ENCODE peak calls at places on chromosomes 2 and 18, in six cellular contexts. One of them, this sample, is unnamed.

GRCh38 chr2:224520064-224520463 is 65.1 kb downstream of the CUL3 start:
- DNase-seq in stimulated activated CD4-positive, alpha-beta T cell treated with anti-CD3 and anti-CD28 coated beads, Interleukin-1b, Interleukin-23, amount 100 ng/mL, for 1 hour: no peak
- DNase-seq in nephron progenitor cell: no peak
- DNase-seq in iPS DF 19.7: no peak
- DNase-seq in endothelial cell: no peak
- DNase-seq in smooth muscle cell of the brain vasculature: peak
- DNase-seq in this sample: no peak

GRCh38 chr2:97654791-97655190 is 8.9 kb downstream of the COX5B start:
- DNase-seq in iPS DF 19.7: no peak
- DNase-seq in stimulated activated CD4-positive, alpha-beta T cell treated with anti-CD3 and anti-CD28 coated beads, Interleukin-1b, Interleukin-23, amount 100 ng/mL, for 1 hour: no peak
- DNase-seq in endothelial cell: no peak
- DNase-seq in nephron progenitor cell: no peak
- DNase-seq in smooth muscle cell of the brain vasculature: no peak
- DNase-seq in this sample: no peak

GRCh38 chr2:112623913-112624777 is 21.6 kb upstream of the SLC20A1 start:
- DNase-seq in iPS DF 19.7: no peak
- DNase-seq in endothelial cell: no peak
- DNase-seq in smooth muscle cell of the brain vasculature: no peak
- DNase-seq in nephron progenitor cell: no peak
- DNase-seq in stimulated activated CD4-positive, alpha-beta T cell treated with anti-CD3 and anti-CD28 coated beads, Interleukin-1b, Interleukin-23, amount 100 ng/mL, for 1 hour: peak
- DNase-seq in this sample: no peak

GRCh38 chr2:230160112-230160660 is 59.6 kb downstream of the SP110 start:
- DNase-seq in nephron progenitor cell: peak
- DNase-seq in stimulated activated CD4-positive, alpha-beta T cell treated with anti-CD3 and anti-CD28 coated beads, Interleukin-1b, Interleukin-23, amount 100 ng/mL, for 1 hour: no peak
- DNase-seq in endothelial cell: peak
- DNase-seq in iPS DF 19.7: no peak
- DNase-seq in smooth muscle cell of the brain vasculature: peak
- DNase-seq in this sample: no peak

GRCh38 chr2:134774786-134775641 is 56.2 kb upstream of the TMEM163 start:
- DNase-seq in nephron progenitor cell: no peak
- DNase-seq in smooth muscle cell of the brain vasculature: no peak
- DNase-seq in endothelial cell: no peak
- DNase-seq in iPS DF 19.7: no peak
- DNase-seq in stimulated activated CD4-positive, alpha-beta T cell treated with anti-CD3 and anti-CD28 coated beads, Interleukin-1b, Interleukin-23, amount 100 ng/mL, for 1 hour: no peak
- DNase-seq in this sample: no peak

GRCh38 chr2:179981085-179981484 is 26.0 kb downstream of the CWC22 start:
- DNase-seq in iPS DF 19.7: no peak
- DNase-seq in smooth muscle cell of the brain vasculature: no peak
- DNase-seq in stimulated activated CD4-positive, alpha-beta T cell treated with anti-CD3 and anti-CD28 coated beads, Interleukin-1b, Interleukin-23, amount 100 ng/mL, for 1 hour: no peak
- DNase-seq in endothelial cell: no peak
- DNase-seq in nephron progenitor cell: no peak
- DNase-seq in this sample: no peak

GRCh38 chr2:238841542-238842181 is 6.2 kb upstream of the TWIST2 start:
- DNase-seq in stimulated activated CD4-positive, alpha-beta T cell treated with anti-CD3 and anti-CD28 coated beads, Interleukin-1b, Interleukin-23, amount 100 ng/mL, for 1 hour: no peak
- DNase-seq in endothelial cell: no peak
- DNase-seq in nephron progenitor cell: no peak
- DNase-seq in smooth muscle cell of the brain vasculature: no peak
- DNase-seq in iPS DF 19.7: no peak
- DNase-seq in this sample: no peak

GRCh38 chr2:240236217-240237111 is 96.0 kb upstream of the OTOS start:
- DNase-seq in stimulated activated CD4-positive, alpha-beta T cell treated with anti-CD3 and anti-CD28 coated beads, Interleukin-1b, Interleukin-23, amount 100 ng/mL, for 1 hour: no peak
- DNase-seq in smooth muscle cell of the brain vasculature: no peak
- DNase-seq in endothelial cell: no peak
- DNase-seq in iPS DF 19.7: no peak
- DNase-seq in nephron progenitor cell: peak
- DNase-seq in this sample: no peak

GRCh38 chr2:149648282-149649030 is 60.9 kb upstream of the MMADHC start:
- DNase-seq in stimulated activated CD4-positive, alpha-beta T cell treated with anti-CD3 and anti-CD28 coated beads, Interleukin-1b, Interleukin-23, amount 100 ng/mL, for 1 hour: no peak
- DNase-seq in iPS DF 19.7: no peak
- DNase-seq in endothelial cell: no peak
- DNase-seq in smooth muscle cell of the brain vasculature: peak
- DNase-seq in nephron progenitor cell: no peak
- DNase-seq in this sample: no peak

GRCh38 chr2:222610746-222611145 is 45.1 kb downstream of the FARSB start:
- DNase-seq in stimulated activated CD4-positive, alpha-beta T cell treated with anti-CD3 and anti-CD28 coated beads, Interleukin-1b, Interleukin-23, amount 100 ng/mL, for 1 hour: no peak
- DNase-seq in nephron progenitor cell: no peak
- DNase-seq in endothelial cell: no peak
- DNase-seq in iPS DF 19.7: no peak
- DNase-seq in smooth muscle cell of the brain vasculature: no peak
- DNase-seq in this sample: no peak

GRCh38 chr2:133773862-133774674 is 205.8 kb upstream of the NCKAP5 start:
- DNase-seq in endothelial cell: no peak
- DNase-seq in iPS DF 19.7: no peak
- DNase-seq in smooth muscle cell of the brain vasculature: no peak
- DNase-seq in stimulated activated CD4-positive, alpha-beta T cell treated with anti-CD3 and anti-CD28 coated beads, Interleukin-1b, Interleukin-23, amount 100 ng/mL, for 1 hour: no peak
- DNase-seq in nephron progenitor cell: no peak
- DNase-seq in this sample: no peak

GRCh38 chr2:40230717-40231300 is 221.1 kb downstream of the SLC8A1 start:
- DNase-seq in iPS DF 19.7: no peak
- DNase-seq in endothelial cell: no peak
- DNase-seq in smooth muscle cell of the brain vasculature: no peak
- DNase-seq in stimulated activated CD4-positive, alpha-beta T cell treated with anti-CD3 and anti-CD28 coated beads, Interleukin-1b, Interleukin-23, amount 100 ng/mL, for 1 hour: no peak
- DNase-seq in nephron progenitor cell: no peak
- DNase-seq in this sample: no peak

GRCh38 chr2:2184549-2185249 is 146.4 kb downstream of the MYT1L start:
- DNase-seq in iPS DF 19.7: no peak
- DNase-seq in endothelial cell: no peak
- DNase-seq in nephron progenitor cell: no peak
- DNase-seq in stimulated activated CD4-positive, alpha-beta T cell treated with anti-CD3 and anti-CD28 coated beads, Interleukin-1b, Interleukin-23, amount 100 ng/mL, for 1 hour: no peak
- DNase-seq in smooth muscle cell of the brain vasculature: no peak
- DNase-seq in this sample: no peak

GRCh38 chr18:3186678-3187658 is 32.8 kb downstream of the MYOM1 start:
- DNase-seq in smooth muscle cell of the brain vasculature: no peak
- DNase-seq in nephron progenitor cell: no peak
- DNase-seq in stimulated activated CD4-positive, alpha-beta T cell treated with anti-CD3 and anti-CD28 coated beads, Interleukin-1b, Interleukin-23, amount 100 ng/mL, for 1 hour: no peak
- DNase-seq in iPS DF 19.7: no peak
- DNase-seq in endothelial cell: no peak
- DNase-seq in this sample: no peak

GRCh38 chr2:7974936-7975335 is 706.9 kb upstream of the ID2 start:
- DNase-seq in iPS DF 19.7: no peak
- DNase-seq in stimulated activated CD4-positive, alpha-beta T cell treated with anti-CD3 and anti-CD28 coated beads, Interleukin-1b, Interleukin-23, amount 100 ng/mL, for 1 hour: no peak
- DNase-seq in nephron progenitor cell: no peak
- DNase-seq in endothelial cell: no peak
- DNase-seq in smooth muscle cell of the brain vasculature: no peak
- DNase-seq in this sample: no peak

GRCh38 chr2:140601342-140601741 is 1529.5 kb downstream of the LRP1B start:
- DNase-seq in nephron progenitor cell: no peak
- DNase-seq in smooth muscle cell of the brain vasculature: no peak
- DNase-seq in stimulated activated CD4-positive, alpha-beta T cell treated with anti-CD3 and anti-CD28 coated beads, Interleukin-1b, Interleukin-23, amount 100 ng/mL, for 1 hour: no peak
- DNase-seq in iPS DF 19.7: no peak
- DNase-seq in endothelial cell: no peak
- DNase-seq in this sample: no peak

GRCh38 chr2:167253025-167253424 is 364.7 kb downstream of the XIRP2 start:
- DNase-seq in smooth muscle cell of the brain vasculature: peak
- DNase-seq in nephron progenitor cell: no peak
- DNase-seq in iPS DF 19.7: no peak
- DNase-seq in stimulated activated CD4-positive, alpha-beta T cell treated with anti-CD3 and anti-CD28 coated beads, Interleukin-1b, Interleukin-23, amount 100 ng/mL, for 1 hour: no peak
- DNase-seq in endothelial cell: no peak
- DNase-seq in this sample: no peak

GRCh38 chr18:76572517-76573247 is 77.6 kb upstream of the ZNF516 start:
- DNase-seq in nephron progenitor cell: no peak
- DNase-seq in endothelial cell: no peak
- DNase-seq in iPS DF 19.7: no peak
- DNase-seq in smooth muscle cell of the brain vasculature: no peak
- DNase-seq in stimulated activated CD4-positive, alpha-beta T cell treated with anti-CD3 and anti-CD28 coated beads, Interleukin-1b, Interleukin-23, amount 100 ng/mL, for 1 hour: no peak
- DNase-seq in this sample: no peak

GRCh38 chr2:228474466-228474865 is 293.0 kb upstream of the SPHKAP start:
- DNase-seq in smooth muscle cell of the brain vasculature: no peak
- DNase-seq in nephron progenitor cell: no peak
- DNase-seq in iPS DF 19.7: no peak
- DNase-seq in stimulated activated CD4-positive, alpha-beta T cell treated with anti-CD3 and anti-CD28 coated beads, Interleukin-1b, Interleukin-23, amount 100 ng/mL, for 1 hour: no peak
- DNase-seq in endothelial cell: no peak
- DNase-seq in this sample: no peak

GRCh38 chr2:102592601-102593000 is 26.8 kb upstream of the SLC9A2 start:
- DNase-seq in nephron progenitor cell: no peak
- DNase-seq in iPS DF 19.7: no peak
- DNase-seq in smooth muscle cell of the brain vasculature: no peak
- DNase-seq in endothelial cell: peak
- DNase-seq in stimulated activated CD4-positive, alpha-beta T cell treated with anti-CD3 and anti-CD28 coated beads, Interleukin-1b, Interleukin-23, amount 100 ng/mL, for 1 hour: no peak
- DNase-seq in this sample: no peak

GRCh38 chr2:32937602-32938450 is 8.9 kb upstream of the LTBP1 start:
- DNase-seq in iPS DF 19.7: peak
- DNase-seq in endothelial cell: no peak
- DNase-seq in smooth muscle cell of the brain vasculature: peak
- DNase-seq in nephron progenitor cell: no peak
- DNase-seq in stimulated activated CD4-positive, alpha-beta T cell treated with anti-CD3 and anti-CD28 coated beads, Interleukin-1b, Interleukin-23, amount 100 ng/mL, for 1 hour: no peak
- DNase-seq in this sample: no peak

GRCh38 chr2:205734436-205734835 is 52.1 kb downstream of the NRP2 start:
- DNase-seq in smooth muscle cell of the brain vasculature: no peak
- DNase-seq in iPS DF 19.7: no peak
- DNase-seq in endothelial cell: no peak
- DNase-seq in stimulated activated CD4-positive, alpha-beta T cell treated with anti-CD3 and anti-CD28 coated beads, Interleukin-1b, Interleukin-23, amount 100 ng/mL, for 1 hour: no peak
- DNase-seq in nephron progenitor cell: no peak
- DNase-seq in this sample: no peak

GRCh38 chr2:60116167-60116870 is 437.1 kb downstream of the BCL11A start:
- DNase-seq in smooth muscle cell of the brain vasculature: no peak
- DNase-seq in stimulated activated CD4-positive, alpha-beta T cell treated with anti-CD3 and anti-CD28 coated beads, Interleukin-1b, Interleukin-23, amount 100 ng/mL, for 1 hour: no peak
- DNase-seq in iPS DF 19.7: no peak
- DNase-seq in nephron progenitor cell: no peak
- DNase-seq in endothelial cell: no peak
- DNase-seq in this sample: no peak

GRCh38 chr2:98936133-98936916 is at the start of gene CRACDL:
- DNase-seq in stimulated activated CD4-positive, alpha-beta T cell treated with anti-CD3 and anti-CD28 coated beads, Interleukin-1b, Interleukin-23, amount 100 ng/mL, for 1 hour: no peak
- DNase-seq in endothelial cell: peak
- DNase-seq in smooth muscle cell of the brain vasculature: no peak
- DNase-seq in nephron progenitor cell: peak
- DNase-seq in iPS DF 19.7: no peak
- DNase-seq in this sample: no peak

GRCh38 chr2:159738509-159739390 is 26.4 kb downstream of the MARCHF7 start:
- DNase-seq in nephron progenitor cell: no peak
- DNase-seq in endothelial cell: no peak
- DNase-seq in stimulated activated CD4-positive, alpha-beta T cell treated with anti-CD3 and anti-CD28 coated beads, Interleukin-1b, Interleukin-23, amount 100 ng/mL, for 1 hour: no peak
- DNase-seq in smooth muscle cell of the brain vasculature: no peak
- DNase-seq in iPS DF 19.7: no peak
- DNase-seq in this sample: no peak

GRCh38 chr2:41925009-41925408 is 122.8 kb upstream of the PKDCC start:
- DNase-seq in iPS DF 19.7: no peak
- DNase-seq in nephron progenitor cell: no peak
- DNase-seq in endothelial cell: no peak
- DNase-seq in smooth muscle cell of the brain vasculature: no peak
- DNase-seq in stimulated activated CD4-positive, alpha-beta T cell treated with anti-CD3 and anti-CD28 coated beads, Interleukin-1b, Interleukin-23, amount 100 ng/mL, for 1 hour: no peak
- DNase-seq in this sample: no peak

GRCh38 chr2:234873828-234874173 is 78.0 kb upstream of the SH3BP4 start:
- DNase-seq in nephron progenitor cell: no peak
- DNase-seq in iPS DF 19.7: no peak
- DNase-seq in smooth muscle cell of the brain vasculature: no peak
- DNase-seq in endothelial cell: no peak
- DNase-seq in stimulated activated CD4-positive, alpha-beta T cell treated with anti-CD3 and anti-CD28 coated beads, Interleukin-1b, Interleukin-23, amount 100 ng/mL, for 1 hour: no peak
- DNase-seq in this sample: no peak

GRCh38 chr18:39841133-39842041 is 2113.6 kb upstream of the PIK3C3 start:
- DNase-seq in nephron progenitor cell: peak
- DNase-seq in smooth muscle cell of the brain vasculature: peak
- DNase-seq in endothelial cell: peak
- DNase-seq in stimulated activated CD4-positive, alpha-beta T cell treated with anti-CD3 and anti-CD28 coated beads, Interleukin-1b, Interleukin-23, amount 100 ng/mL, for 1 hour: no peak
- DNase-seq in iPS DF 19.7: peak
- DNase-seq in this sample: no peak

GRCh38 chr18:21459706-21460286 is 140.7 kb downstream of the ESCO1 start:
- DNase-seq in iPS DF 19.7: no peak
- DNase-seq in endothelial cell: no peak
- DNase-seq in stimulated activated CD4-positive, alpha-beta T cell treated with anti-CD3 and anti-CD28 coated beads, Interleukin-1b, Interleukin-23, amount 100 ng/mL, for 1 hour: no peak
- DNase-seq in smooth muscle cell of the brain vasculature: no peak
- DNase-seq in nephron progenitor cell: no peak
- DNase-seq in this sample: no peak

GRCh38 chr2:101759162-101759561 is 61.7 kb downstream of the MAP4K4 start:
- DNase-seq in stimulated activated CD4-positive, alpha-beta T cell treated with anti-CD3 and anti-CD28 coated beads, Interleukin-1b, Interleukin-23, amount 100 ng/mL, for 1 hour: no peak
- DNase-seq in endothelial cell: peak
- DNase-seq in nephron progenitor cell: no peak
- DNase-seq in iPS DF 19.7: no peak
- DNase-seq in smooth muscle cell of the brain vasculature: peak
- DNase-seq in this sample: no peak

GRCh38 chr2:105378921-105379383 is 19.9 kb downstream of the FHL2 start:
- DNase-seq in stimulated activated CD4-positive, alpha-beta T cell treated with anti-CD3 and anti-CD28 coated beads, Interleukin-1b, Interleukin-23, amount 100 ng/mL, for 1 hour: no peak
- DNase-seq in iPS DF 19.7: no peak
- DNase-seq in nephron progenitor cell: no peak
- DNase-seq in endothelial cell: no peak
- DNase-seq in smooth muscle cell of the brain vasculature: no peak
- DNase-seq in this sample: no peak

GRCh38 chr2:14634223-14634884 is 1.8 kb downstream of the LRATD1 start:
- DNase-seq in stimulated activated CD4-positive, alpha-beta T cell treated with anti-CD3 and anti-CD28 coated beads, Interleukin-1b, Interleukin-23, amount 100 ng/mL, for 1 hour: no peak
- DNase-seq in smooth muscle cell of the brain vasculature: peak
- DNase-seq in iPS DF 19.7: no peak
- DNase-seq in endothelial cell: peak
- DNase-seq in nephron progenitor cell: peak
- DNase-seq in this sample: no peak

GRCh38 chr2:72916743-72917137 is 579 bp upstream of the EMX1 start:
- DNase-seq in endothelial cell: no peak
- DNase-seq in nephron progenitor cell: peak
- DNase-seq in stimulated activated CD4-positive, alpha-beta T cell treated with anti-CD3 and anti-CD28 coated beads, Interleukin-1b, Interleukin-23, amount 100 ng/mL, for 1 hour: no peak
- DNase-seq in iPS DF 19.7: no peak
- DNase-seq in smooth muscle cell of the brain vasculature: no peak
- DNase-seq in this sample: no peak

GRCh38 chr2:112065966-112066365 is 10.9 kb downstream of the TMEM87B start:
- DNase-seq in endothelial cell: no peak
- DNase-seq in iPS DF 19.7: no peak
- DNase-seq in smooth muscle cell of the brain vasculature: no peak
- DNase-seq in nephron progenitor cell: no peak
- DNase-seq in stimulated activated CD4-positive, alpha-beta T cell treated with anti-CD3 and anti-CD28 coated beads, Interleukin-1b, Interleukin-23, amount 100 ng/mL, for 1 hour: no peak
- DNase-seq in this sample: no peak

GRCh38 chr2:10048501-10049171 is 5.3 kb downstream of the KLF11 start:
- DNase-seq in endothelial cell: no peak
- DNase-seq in smooth muscle cell of the brain vasculature: no peak
- DNase-seq in stimulated activated CD4-positive, alpha-beta T cell treated with anti-CD3 and anti-CD28 coated beads, Interleukin-1b, Interleukin-23, amount 100 ng/mL, for 1 hour: no peak
- DNase-seq in nephron progenitor cell: no peak
- DNase-seq in iPS DF 19.7: no peak
- DNase-seq in this sample: no peak